ENCODE peak calls at places on chromosomes 6 and 20, in five cellular contexts. U, H, A, D and L are unnamed samples.

GRCh38 chr6:119614138-119614537 is 264.6 kb upstream of the MAN1A1 start:
- DNase-seq in U (no peak), H (no peak), A (no peak), D (no peak), L (no peak)

GRCh38 chr20:33796263-33796906 is 14.8 kb upstream of the CHMP4B start:
- DNase-seq in U (no peak), H (peak), A (no peak), D (no peak), L (no peak)

GRCh38 chr20:61325718-61326117 is 73.7 kb downstream of the CDH4 start:
- DNase-seq in U (no peak), H (no peak), A (no peak), D (no peak), L (no peak)

GRCh38 chr6:128723667-128724066 is 159.3 kb upstream of the LAMA2 start:
- DNase-seq in U (no peak), H (no peak), A (no peak), D (no peak), L (no peak)

GRCh38 chr6:46044876-46045617 is 29.4 kb upstream of the CLIC5 start:
- DNase-seq in U (no peak), H (peak), A (peak), D (no peak), L (no peak)

GRCh38 chr20:23963941-23964340 is 24.6 kb downstream of the GGTLC1 start:
- DNase-seq in U (no peak), H (no peak), A (no peak), D (no peak), L (no peak)

GRCh38 chr6:2476376-2476775 is 231.0 kb upstream of the GMDS start:
- DNase-seq in U (no peak), H (peak), A (peak), D (no peak), L (no peak)

GRCh38 chr6:147621280-147621679 is 112.8 kb downstream of the SAMD5 start:
- DNase-seq in U (no peak), H (no peak), A (peak), D (no peak), L (no peak)